ENCODE peak calls at places on chromosomes 13 and 19, in seven cellular contexts. M, A, I, C, X, J and V are unnamed samples.

GRCh38 chr19:19345970-19346369 is 25.3 kb downstream of the MAU2 start:
- DNase-seq in M (no peak), A (no peak), I (no peak), C (no peak), X (no peak), J (no peak), V (no peak)

GRCh38 chr19:52171321-52172169 is at the start of gene ZNF836:
- DNase-seq in M (peak; percentile 92), A (no peak), I (peak; percentile 92), C (peak; percentile 69), X (peak; percentile 64), J (peak; percentile 96), V (peak; percentile 89)

GRCh38 chr13:70457474-70457873 is 349.2 kb upstream of the KLHL1 start:
- DNase-seq in M (no peak), A (no peak), I (no peak), C (peak; percentile 23), X (no peak), J (no peak), V (peak; percentile 22)

GRCh38 chr19:36838784-36839324 is 667 bp upstream of the ZNF790 start:
- DNase-seq in M (no peak), A (no peak), I (no peak), C (no peak), X (no peak), J (no peak), V (no peak)

GRCh38 chr19:54047626-54048025 is 16.1 kb downstream of the VSTM1 start:
- DNase-seq in M (no peak), A (no peak), I (no peak), C (no peak), X (peak; percentile 20), J (no peak), V (no peak)

GRCh38 chr13:114108141-114108761 is 24.2 kb downstream of the RASA3 start:
- DNase-seq in M (no peak), A (no peak), I (no peak), C (no peak), X (no peak), J (no peak), V (peak; percentile 45)

GRCh38 chr19:50558449-50558848 is 9.8 kb downstream of the LRRC4B start:
- DNase-seq in M (no peak), A (no peak), I (no peak), C (no peak), X (no peak), J (no peak), V (no peak)

GRCh38 chr13:36766295-36766694 is 52.7 kb upstream of the RFXAP start:
- DNase-seq in M (no peak), A (no peak), I (no peak), C (peak; percentile 18), X (peak; percentile 81), J (no peak), V (no peak)

GRCh38 chr19:51029718-51030117 is 3.3 kb upstream of the KLK11 start:
- DNase-seq in M (peak; percentile 39), A (no peak), I (no peak), C (peak; percentile 39), X (no peak), J (no peak), V (no peak)

GRCh38 chr13:110089100-110089499 is 217.9 kb downstream of the COL4A1 start:
- DNase-seq in M (no peak), A (no peak), I (no peak), C (no peak), X (no peak), J (no peak), V (no peak)

GRCh38 chr19:6270822-6271221 is 9.0 kb downstream of the MLLT1 start:
- DNase-seq in M (no peak), A (no peak), I (no peak), C (no peak), X (no peak), J (no peak), V (no peak)

GRCh38 chr19:6272411-6272791 is 7.4 kb downstream of the MLLT1 start:
- DNase-seq in M (peak; percentile 66), A (no peak), I (no peak), C (no peak), X (peak; percentile 17), J (no peak), V (no peak)

GRCh38 chr19:6270076-6270745 is 9.6 kb downstream of the MLLT1 start:
- DNase-seq in M (no peak), A (no peak), I (no peak), C (no peak), X (no peak), J (no peak), V (peak; percentile 90)

GRCh38 chr19:6271721-6272410 is 7.9 kb downstream of the MLLT1 start:
- DNase-seq in M (peak; percentile 87), A (no peak), I (peak; percentile 92), C (no peak), X (peak; percentile 67), J (peak; percentile 58), V (peak; percentile 90)

GRCh38 chr19:6271251-6271650 is 8.5 kb downstream of the MLLT1 start:
- DNase-seq in M (peak; percentile 67), A (no peak), I (no peak), C (no peak), X (peak; percentile 57), J (no peak), V (no peak)
- TF ChIP-seq CTCF in M (peak; percentile 43), A (peak; percentile 43), I (no peak), C (no peak), X (peak; percentile 34), J (no peak), V (no peak)

GRCh38 chr13:60062502-60062901 is 101.2 kb downstream of the DIAPH3 start:
- DNase-seq in M (no peak), A (no peak), I (no peak), C (no peak), X (no peak), J (no peak), V (no peak)

GRCh38 chr13:60066206-60066605 is 97.5 kb downstream of the DIAPH3 start:
- DNase-seq in M (no peak), A (no peak), I (no peak), C (peak; percentile 10), X (no peak), J (no peak), V (no peak)

GRCh38 chr13:60061737-60062136 is 102.0 kb downstream of the DIAPH3 start:
- DNase-seq in M (no peak), A (no peak), I (no peak), C (no peak), X (no peak), J (no peak), V (no peak)
- H3K4me3 ChIP-seq in M (no peak overlapping the region), A (no peak overlapping the region), I (no peak overlapping the region), C (no peak overlapping the region), X (no peak overlapping the region), J (no peak overlapping the region), V (no peak overlapping the region)

GRCh38 chr13:112733112-112733511 is 43.3 kb downstream of the ATP11A start:
- DNase-seq in M (peak; percentile 66), A (no peak), I (no peak), C (no peak), X (no peak), J (no peak), V (no peak)
- TF ChIP-seq CTCF in M (no peak), A (no peak), I (no peak), C (no peak), X (no peak), J (no peak), V (no peak)

GRCh38 chr19:45076851-45077730 is 813 bp upstream of the ZNF296 start:
- DNase-seq in M (no peak), A (no peak), I (no peak), C (no peak), X (no peak), J (peak; percentile 67), V (no peak)
- H3K4me3 ChIP-seq in M (no peak overlapping the region), A (peak overlapping the region; percentile 46), I (peak overlapping the region; percentile 50), C (peak overlapping the region; percentile 66), X (no peak overlapping the region), J (peak overlapping the region; percentile 66), V (peak overlapping the region; percentile 56)

DNA sequence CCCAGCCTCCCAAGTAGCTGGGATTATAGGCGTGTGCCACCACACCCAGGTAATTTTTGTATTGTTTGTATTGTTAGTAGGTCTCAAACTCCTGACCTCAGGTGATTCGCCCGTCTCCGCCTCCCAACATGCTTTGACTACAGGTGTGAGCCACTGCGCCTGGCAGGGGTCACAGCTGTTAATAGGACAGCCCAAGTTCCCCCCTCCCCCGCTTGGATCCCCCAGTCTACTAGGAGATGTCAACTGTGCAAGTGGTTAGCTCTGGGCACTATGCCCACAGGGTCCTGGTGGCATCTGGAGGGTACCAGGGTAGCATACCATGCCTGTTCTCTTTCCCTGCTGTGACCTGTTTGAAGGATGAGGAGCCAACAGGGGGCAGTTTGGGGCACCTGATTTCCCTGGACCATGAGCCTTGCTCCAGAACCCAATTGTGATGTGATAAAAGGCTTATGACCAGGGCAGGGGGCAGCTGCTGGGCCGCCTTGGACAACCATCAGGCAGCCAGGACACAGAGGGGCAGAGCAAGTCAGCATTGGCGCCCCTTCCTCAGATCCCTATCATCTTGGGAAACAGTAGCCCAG is at the start of gene TSPAN16:
- DNase-seq in M (peak; percentile 38), A (no peak), I (no peak), C (no peak), X (no peak), J (peak; percentile 27), V (no peak)
- TF ChIP-seq CTCF in M (peak; percentile 24), A (peak; percentile 21), I (no peak), C (no peak), X (no peak), J (no peak), V (no peak)

DNA sequence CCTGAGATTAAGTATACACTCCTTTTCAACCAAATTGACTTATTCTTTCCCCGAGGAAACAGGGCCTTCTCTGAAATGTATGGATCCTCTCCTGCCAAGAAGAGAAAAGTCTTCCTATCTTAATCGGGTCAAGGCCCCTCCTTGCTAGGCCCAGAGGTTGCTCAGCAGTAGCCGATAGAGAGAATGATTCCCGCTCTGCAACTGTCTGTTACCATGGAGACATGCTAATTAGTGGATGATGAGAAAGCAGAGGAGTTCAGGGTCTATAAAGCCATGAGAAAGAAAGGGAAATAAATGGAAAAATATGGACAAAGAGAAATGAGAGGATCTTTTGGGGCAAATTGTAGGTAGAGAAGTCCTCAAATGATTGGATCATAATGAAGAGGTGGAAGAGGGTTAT is 103.5 kb downstream of the POU4F1 start:
- DNase-seq in M (no peak), A (no peak), I (no peak), C (no peak), X (no peak), J (no peak), V (no peak)
- H3K4me3 ChIP-seq in M (no peak overlapping the region), A (no peak overlapping the region), I (no peak overlapping the region), C (no peak overlapping the region), X (no peak overlapping the region), J (no peak overlapping the region), V (no peak overlapping the region)